ENCODE peak calls at places on chromosome 2, in five cellular contexts. E is nephron progenitor cell, W is IMR-90, V is brain microvascular endothelial cell, A is foreskin fibroblast. K is an unnamed sample.
A peak's percentile ranks its signal among the peaks of the same experiment; 100 is the strongest.

GRCh38 chr2:182952741-182953450 is 85.4 kb downstream of the NCKAP1 start:
- DNase-seq in A (peak; percentile 61), E (no peak), V (peak; percentile 21), W (peak; percentile 82), K (no peak)

GRCh38 chr2:180938419-180938818 is 42.0 kb upstream of the UBE2E3 start:
- DNase-seq in A (peak; percentile 79), V (no peak), W (peak; percentile 79), E (no peak), K (no peak)

GRCh38 chr2:239953418-239954061 is 71.6 kb downstream of the NDUFA10 start:
- DNase-seq in V (peak; percentile 20), E (no peak), W (peak; percentile 15), A (peak; percentile 18), K (no peak)

GRCh38 chr2:147181351-147182029 is 663.3 kb upstream of the ACVR2A start:
- DNase-seq in E (no peak), V (no peak), A (no peak), W (no peak), K (no peak)

GRCh38 chr2:29249666-29250253 is 134.5 kb downstream of the CLIP4 start:
- DNase-seq in A (no peak), E (no peak), V (no peak), W (no peak), K (no peak)

GRCh38 chr2:240803191-240803590 is 16.8 kb downstream of the KIF1A start:
- DNase-seq in W (no peak), A (no peak), E (no peak), V (no peak), K (no peak)

GRCh38 chr2:193112986-193113385 is 918.3 kb upstream of the TMEFF2 start:
- DNase-seq in W (no peak), A (no peak), E (no peak), V (no peak), K (no peak)

GRCh38 chr2:12704378-12704777 is 12.4 kb upstream of the TRIB2 start:
- DNase-seq in A (no peak), W (peak; percentile 31), V (no peak), E (no peak), K (no peak)

GRCh38 chr2:208406474-208407451 is at the start of gene PTH2R:
- DNase-seq in W (no peak), V (no peak), E (peak; percentile 60), A (no peak), K (no peak)

GRCh38 chr2:169507698-169508097 is 1.8 kb upstream of the KLHL41 start:
- DNase-seq in A (peak; percentile 26), V (no peak), E (no peak), W (peak; percentile 78), K (no peak)

GRCh38 chr2:222915092-222915957 is 54.5 kb downstream of the ACSL3 start:
- DNase-seq in V (no peak), W (peak; percentile 41), E (no peak), A (no peak), K (no peak)

GRCh38 chr2:16325613-16326510 is 339.8 kb downstream of the CYRIA start:
- DNase-seq in E (no peak), W (no peak), A (no peak), V (no peak), K (no peak)

GRCh38 chr2:119871725-119872124 is 112.0 kb downstream of the PTPN4 start:
- DNase-seq in E (no peak), W (no peak), A (no peak), V (no peak), K (no peak)

GRCh38 chr2:219777388-219777787 is 150.0 kb downstream of the SLC4A3 start:
- DNase-seq in A (no peak), E (no peak), W (no peak), V (no peak), K (no peak)

GRCh38 chr2:121475811-121476571 is 54.7 kb upstream of the RNU4ATAC start:
- DNase-seq in E (no peak), V (no peak), W (peak; percentile 25), A (no peak), K (no peak)

GRCh38 chr2:160583162-160583522 is 89.5 kb upstream of the RBMS1 start:
- DNase-seq in E (no peak), W (peak; percentile 41), V (peak; percentile 69), A (no peak), K (no peak)

GRCh38 chr2:230666885-230667712 is 45.5 kb upstream of the CAB39 start:
- DNase-seq in W (peak; percentile 69), A (peak; percentile 76), V (peak; percentile 16), E (no peak), K (no peak)

DNA sequence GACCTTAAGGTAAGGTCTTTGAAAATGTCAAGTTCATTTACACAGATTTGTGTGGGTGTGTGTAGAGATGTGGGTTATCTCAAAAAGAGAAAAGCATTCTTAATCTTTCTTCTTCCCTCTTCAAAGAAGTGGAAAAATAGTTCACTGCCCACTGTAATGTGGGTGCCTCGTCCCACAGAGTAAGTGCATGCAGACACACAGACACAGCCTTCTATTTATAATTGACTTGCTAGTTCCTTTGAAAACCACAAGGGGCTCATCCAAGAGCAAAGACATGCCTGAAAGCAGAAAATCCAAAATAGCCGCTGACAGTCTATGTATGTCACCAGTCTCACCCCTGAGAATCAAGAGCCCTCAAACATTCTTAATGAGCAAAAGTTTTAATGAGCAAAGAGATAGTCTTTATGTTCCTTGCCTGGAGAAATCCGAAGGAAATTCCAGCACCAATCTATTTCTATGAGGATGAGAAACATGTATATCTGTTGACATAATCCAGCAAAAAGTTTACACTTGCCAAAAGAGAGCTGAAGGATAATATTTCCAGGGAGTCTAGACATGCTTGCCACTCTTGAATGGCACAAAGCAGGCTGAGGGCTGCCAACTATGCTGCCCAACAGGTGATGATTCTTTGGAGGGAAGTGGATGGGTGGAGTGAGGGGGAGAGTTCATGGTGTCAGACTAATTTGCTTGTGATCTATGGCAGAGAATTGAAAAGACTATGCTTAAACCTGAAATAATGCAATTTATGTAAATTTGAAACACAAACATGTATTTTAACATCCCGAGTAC is 93.9 kb downstream of the ACVR1 start:
- DNase-seq in W (peak; percentile 32), E (no peak), V (peak; percentile 18), A (no peak), K (no peak)
- TF ChIP-seq CTCF in W (peak; percentile 43), E (peak; percentile 25), V (peak; percentile 62), A (peak; percentile 22), K (peak; percentile 47)

GRCh38 chr2:40317047-40317446 is 134.8 kb downstream of the SLC8A1 start:
- DNase-seq in W (peak; percentile 46), A (no peak), E (no peak), V (no peak), K (no peak)
- TF ChIP-seq CTCF in W (no peak), A (no peak), E (no peak), V (no peak), K (no peak)

GRCh38 chr2:118675531-118675930 is 171.9 kb downstream of the EN1 start:
- DNase-seq in V (no peak), A (no peak), E (no peak), W (no peak), K (no peak)

GRCh38 chr2:118672055-118672454 is 175.4 kb downstream of the EN1 start:
- DNase-seq in E (no peak), W (no peak), A (no peak), V (no peak), K (no peak)

GRCh38 chr2:118672571-118673158 is 174.8 kb downstream of the EN1 start:
- DNase-seq in V (peak; percentile 52), A (no peak), E (no peak), W (no peak), K (no peak)

GRCh38 chr2:118678985-118679384 is 168.5 kb downstream of the EN1 start:
- DNase-seq in A (no peak), V (no peak), E (no peak), W (no peak), K (no peak)

GRCh38 chr2:118677546-118677945 is 169.9 kb downstream of the EN1 start:
- DNase-seq in V (no peak), E (no peak), W (no peak), A (no peak), K (no peak)
- TF ChIP-seq CTCF in V (no peak), E (no peak), W (no peak), A (no peak), K (no peak)

GRCh38 chr2:45938649-45939511 is 287.4 kb downstream of the PRKCE start:
- DNase-seq in W (peak; percentile 97), V (peak; percentile 93), A (peak; percentile 99), E (peak; percentile 15), K (no peak)
- TF ChIP-seq CTCF in W (no peak), V (no peak), A (no peak), E (no peak), K (no peak)

GRCh38 chr2:78978340-78978739 is 47.2 kb upstream of the REG3G start:
- DNase-seq in E (no peak), A (no peak), V (no peak), W (no peak), K (no peak)

GRCh38 chr2:78982638-78983330 is 42.7 kb upstream of the REG3G start:
- DNase-seq in A (no peak), E (no peak), V (no peak), W (no peak), K (no peak)

GRCh38 chr2:78980871-78981270 is 44.6 kb upstream of the REG3G start:
- DNase-seq in A (no peak), E (no peak), V (no peak), W (no peak), K (no peak)

GRCh38 chr2:78977661-78978145 is 47.8 kb upstream of the REG3G start:
- DNase-seq in V (no peak), W (no peak), E (no peak), A (no peak), K (no peak)

GRCh38 chr2:78979380-78980238 is 45.9 kb upstream of the REG3G start:
- DNase-seq in E (peak; percentile 89), W (no peak), V (no peak), A (no peak), K (peak; percentile 85)
- TF ChIP-seq CTCF in E (peak; percentile 95), W (peak; percentile 50), V (peak; percentile 68), A (no peak), K (peak; percentile 97)

DNA sequence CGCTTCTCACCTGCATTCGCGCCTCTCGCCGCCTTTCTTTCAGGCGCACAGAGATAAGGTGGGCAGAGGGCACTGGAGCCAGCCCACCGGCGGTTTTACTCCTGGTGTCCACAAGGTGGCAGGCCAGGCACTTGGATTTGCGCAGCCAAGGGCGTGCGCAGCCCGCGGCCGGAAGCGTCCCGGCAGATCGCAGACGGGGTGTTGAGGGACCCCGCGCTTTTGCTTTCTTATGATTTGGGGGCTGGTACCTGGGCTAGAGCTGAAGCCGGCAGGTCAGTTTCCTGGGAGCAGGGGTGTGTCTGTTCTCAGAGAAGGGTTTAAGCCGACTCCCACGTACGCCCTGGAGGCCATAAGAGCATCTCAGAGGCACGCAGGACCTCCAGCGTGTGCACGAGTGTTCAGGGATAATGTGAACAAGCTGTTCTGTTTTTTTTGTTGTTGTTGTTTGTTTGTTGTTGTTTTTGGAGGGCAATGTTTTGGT is 305.6 kb upstream of the CXCR4 start:
- DNase-seq in V (peak; percentile 45), E (peak; percentile 88), W (peak; percentile 47), A (peak; percentile 31), K (peak; percentile 81)
- TF ChIP-seq CTCF in V (peak; percentile 91), E (peak; percentile 86), W (peak; percentile 73), A (peak; percentile 90), K (peak; percentile 93)

GRCh38 chr2:134897932-134898331 is 20.7 kb upstream of the CCNT2 start:
- DNase-seq in W (peak; percentile 8), E (no peak), A (no peak), V (no peak), K (no peak)

GRCh38 chr2:134892282-134893054 is 26.2 kb upstream of the CCNT2 start:
- DNase-seq in E (no peak), W (no peak), A (no peak), V (no peak), K (no peak)
- TF ChIP-seq CTCF in E (no peak), W (no peak), A (no peak), V (no peak), K (no peak)